ENCODE peak calls at places on chromosomes 2 and 18, in five cellular contexts. One of them, this sample, is unnamed. For H3K4me1 and H3K9me3, the result is how much of the 10 kb centered on the place peaks cover.

GRCh38 chr2:232229917-232230310 is 148.6 kb upstream of the ALPP start:
- DNase-seq in astrocyte: peak
- DNase-seq in right lobe of liver: no peak
- DNase-seq in lower lobe of right lung: no peak
- DNase-seq in stomach: no peak
- DNase-seq in this sample: no peak

GRCh38 chr2:63186331-63186730 is 135.7 kb downstream of the OTX1 start:
- DNase-seq in astrocyte: no peak
- DNase-seq in right lobe of liver: no peak
- DNase-seq in lower lobe of right lung: no peak
- DNase-seq in stomach: no peak
- DNase-seq in this sample: no peak

GRCh38 chr2:200159829-200160781 is 146.4 kb upstream of the SPATS2L start:
- DNase-seq in astrocyte: peak
- DNase-seq in right lobe of liver: no peak
- DNase-seq in lower lobe of right lung: no peak
- DNase-seq in stomach: no peak
- DNase-seq in this sample: no peak

GRCh38 chr18:45856526-45856925 is 31.1 kb downstream of the SIGLEC15 start:
- DNase-seq in astrocyte: peak
- DNase-seq in right lobe of liver: no peak
- DNase-seq in lower lobe of right lung: no peak
- DNase-seq in stomach: no peak
- DNase-seq in this sample: no peak

GRCh38 chr2:236833501-236834186 is 252.0 kb upstream of the COPS8 start:
- DNase-seq in astrocyte: peak
- DNase-seq in right lobe of liver: no peak
- DNase-seq in lower lobe of right lung: no peak
- DNase-seq in stomach: no peak
- DNase-seq in this sample: no peak

GRCh38 chr2:121184248-121184862 is 100.6 kb downstream of the TFCP2L1 start:
- DNase-seq in astrocyte: no peak
- DNase-seq in right lobe of liver: no peak
- DNase-seq in lower lobe of right lung: no peak
- DNase-seq in stomach: peak
- DNase-seq in this sample: no peak

GRCh38 chr2:121650554-121650930 is 1.3 kb upstream of the CLASP1 start:
- DNase-seq in astrocyte: peak
- DNase-seq in right lobe of liver: no peak
- DNase-seq in lower lobe of right lung: no peak
- DNase-seq in stomach: no peak
- DNase-seq in this sample: no peak

GRCh38 chr2:109499549-109499948 is 114.2 kb downstream of the SEPTIN10 start:
- DNase-seq in astrocyte: no peak
- DNase-seq in right lobe of liver: no peak
- DNase-seq in lower lobe of right lung: no peak
- DNase-seq in stomach: peak
- DNase-seq in this sample: no peak

GRCh38 chr2:8125741-8126691 is 555.8 kb upstream of the ID2 start:
- DNase-seq in astrocyte: no peak
- DNase-seq in right lobe of liver: peak
- DNase-seq in lower lobe of right lung: no peak
- DNase-seq in stomach: no peak
- DNase-seq in this sample: no peak

GRCh38 chr2:190607657-190608357 is 41.1 kb upstream of the NAB1 start:
- DNase-seq in astrocyte: peak
- DNase-seq in right lobe of liver: no peak
- DNase-seq in lower lobe of right lung: no peak
- DNase-seq in stomach: no peak
- DNase-seq in this sample: no peak

GRCh38 chr2:120321721-120322284 is 24.1 kb upstream of the INHBB start:
- DNase-seq in astrocyte: no peak
- DNase-seq in right lobe of liver: peak
- DNase-seq in lower lobe of right lung: no peak
- DNase-seq in stomach: no peak
- DNase-seq in this sample: no peak

GRCh38 chr2:239950144-239950920 is 74.8 kb downstream of the NDUFA10 start:
- DNase-seq in astrocyte: no peak
- DNase-seq in right lobe of liver: no peak
- DNase-seq in lower lobe of right lung: peak
- DNase-seq in stomach: no peak
- DNase-seq in this sample: no peak

GRCh38 chr18:50079571-50080295 is 115.2 kb downstream of the MYO5B start:
- DNase-seq in astrocyte: no peak
- DNase-seq in right lobe of liver: peak
- DNase-seq in lower lobe of right lung: peak
- DNase-seq in stomach: peak
- DNase-seq in this sample: peak

GRCh38 chr2:172552547-172553291 is 3.2 kb upstream of the PDK1 start:
- DNase-seq in astrocyte: peak
- DNase-seq in right lobe of liver: no peak
- DNase-seq in lower lobe of right lung: no peak
- DNase-seq in stomach: no peak
- DNase-seq in this sample: no peak

GRCh38 chr2:9310390-9310789 is 103.8 kb downstream of the ASAP2 start:
- DNase-seq in astrocyte: peak
- DNase-seq in right lobe of liver: no peak
- DNase-seq in lower lobe of right lung: no peak
- DNase-seq in stomach: peak
- DNase-seq in this sample: peak

GRCh38 chr2:240482141-240482540 is 46.7 kb downstream of the GPC1 start:
- DNase-seq in astrocyte: no peak
- DNase-seq in right lobe of liver: no peak
- DNase-seq in lower lobe of right lung: peak
- DNase-seq in stomach: no peak
- DNase-seq in this sample: no peak

GRCh38 chr2:202069189-202070050 is 3.6 kb upstream of the KIAA2012 start:
- DNase-seq in astrocyte: no peak
- DNase-seq in right lobe of liver: no peak
- DNase-seq in lower lobe of right lung: no peak
- DNase-seq in stomach: no peak
- DNase-seq in this sample: no peak

GRCh38 chr2:39593439-39594393 is 72.0 kb upstream of the TMEM178A start:
- DNase-seq in astrocyte: peak
- DNase-seq in right lobe of liver: no peak
- DNase-seq in lower lobe of right lung: no peak
- DNase-seq in stomach: peak
- DNase-seq in this sample: peak

GRCh38 chr2:239400000-239400831 is 604 bp downstream of the HDAC4 start:
- DNase-seq in astrocyte: no peak
- DNase-seq in right lobe of liver: no peak
- DNase-seq in lower lobe of right lung: no peak
- DNase-seq in stomach: no peak
- DNase-seq in this sample: no peak

GRCh38 chr18:31591628-31592027 is at the start of gene TTR:
- DNase-seq in astrocyte: no peak
- DNase-seq in right lobe of liver: peak
- DNase-seq in lower lobe of right lung: no peak
- DNase-seq in stomach: peak
- DNase-seq in this sample: no peak

GRCh38 chr2:188322569-188323531 is 31.2 kb downstream of the GULP1 start:
- DNase-seq in astrocyte: peak
- DNase-seq in right lobe of liver: no peak
- DNase-seq in lower lobe of right lung: no peak
- DNase-seq in stomach: no peak
- DNase-seq in this sample: no peak

GRCh38 chr2:9703085-9703641 is 72.4 kb upstream of the YWHAQ start:
- DNase-seq in astrocyte: peak
- DNase-seq in right lobe of liver: no peak
- DNase-seq in lower lobe of right lung: peak
- DNase-seq in stomach: no peak
- DNase-seq in this sample: no peak

GRCh38 chr2:27095745-27096651 is 9.4 kb downstream of the KHK start:
- DNase-seq in astrocyte: no peak
- DNase-seq in right lobe of liver: peak
- DNase-seq in lower lobe of right lung: peak
- DNase-seq in stomach: peak
- DNase-seq in this sample: peak

GRCh38 chr18:63346471-63347183 is 20.4 kb downstream of the KDSR start:
- DNase-seq in astrocyte: peak
- DNase-seq in right lobe of liver: no peak
- DNase-seq in lower lobe of right lung: no peak
- DNase-seq in stomach: no peak
- DNase-seq in this sample: no peak

GRCh38 chr18:2901405-2901989 is 54.7 kb downstream of the EMILIN2 start:
- DNase-seq in astrocyte: no peak
- DNase-seq in right lobe of liver: no peak
- DNase-seq in lower lobe of right lung: no peak
- DNase-seq in stomach: no peak
- DNase-seq in this sample: no peak

GRCh38 chr18:28584726-28585125 is 407.8 kb upstream of the CDH2 start:
- DNase-seq in astrocyte: peak
- DNase-seq in right lobe of liver: no peak
- DNase-seq in lower lobe of right lung: no peak
- DNase-seq in stomach: no peak
- DNase-seq in this sample: no peak

GRCh38 chr18:56307354-56307753 is 331.0 kb downstream of the TXNL1 start:
- DNase-seq in astrocyte: no peak
- DNase-seq in right lobe of liver: no peak
- DNase-seq in lower lobe of right lung: no peak
- DNase-seq in stomach: no peak
- DNase-seq in this sample: no peak

GRCh38 chr2:106195996-106196395 is 1.9 kb upstream of the UXS1 start:
- DNase-seq in astrocyte: no peak
- DNase-seq in right lobe of liver: no peak
- DNase-seq in lower lobe of right lung: no peak
- DNase-seq in stomach: no peak
- DNase-seq in this sample: no peak

GRCh38 chr2:36540986-36541750 is 56.8 kb downstream of the FEZ2 start:
- DNase-seq in astrocyte: no peak
- DNase-seq in right lobe of liver: no peak
- DNase-seq in lower lobe of right lung: no peak
- DNase-seq in stomach: no peak
- DNase-seq in this sample: no peak

GRCh38 chr18:22848618-22849017 is 84.5 kb upstream of the RBBP8 start:
- DNase-seq in astrocyte: peak
- DNase-seq in right lobe of liver: no peak
- DNase-seq in lower lobe of right lung: no peak
- DNase-seq in stomach: no peak
- DNase-seq in this sample: no peak

GRCh38 chr2:101802329-101802728 is 104.8 kb downstream of the MAP4K4 start:
- DNase-seq in astrocyte: no peak
- DNase-seq in right lobe of liver: no peak
- DNase-seq in lower lobe of right lung: peak
- DNase-seq in stomach: peak
- DNase-seq in this sample: no peak
- H3K4me1 ChIP-seq in astrocyte: under half
- H3K4me1 ChIP-seq in right lobe of liver: under half
- H3K4me1 ChIP-seq in lower lobe of right lung: under half
- H3K4me1 ChIP-seq in stomach: half or more
- H3K4me1 ChIP-seq in this sample: half or more

DNA sequence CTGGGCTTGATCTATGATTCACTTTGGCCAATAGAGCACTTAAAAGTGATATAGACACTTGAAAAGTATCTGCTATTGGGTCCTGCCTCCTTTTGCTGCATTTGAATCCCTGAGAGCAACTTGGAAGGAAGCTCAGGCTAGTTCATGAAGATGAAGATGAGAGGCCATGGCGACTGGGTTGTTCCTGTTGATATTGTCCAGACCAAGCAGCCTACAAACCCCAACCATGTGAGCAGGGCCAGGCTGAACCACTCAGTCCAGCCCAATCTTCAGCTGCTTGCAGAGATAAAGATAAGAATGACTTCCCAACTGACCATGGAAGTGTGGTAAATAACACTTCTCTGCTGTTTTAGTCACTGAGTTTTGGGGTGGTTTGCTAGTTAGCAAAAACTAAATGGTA is 417.6 kb downstream of the SOX11 start:
- DNase-seq in astrocyte: no peak
- DNase-seq in right lobe of liver: no peak
- DNase-seq in lower lobe of right lung: no peak
- DNase-seq in stomach: no peak
- DNase-seq in this sample: no peak
- H3K9me3 ChIP-seq in astrocyte: under half
- H3K9me3 ChIP-seq in right lobe of liver: under half
- H3K9me3 ChIP-seq in lower lobe of right lung: under half
- H3K9me3 ChIP-seq in stomach: under half
- H3K9me3 ChIP-seq in this sample: under half

DNA sequence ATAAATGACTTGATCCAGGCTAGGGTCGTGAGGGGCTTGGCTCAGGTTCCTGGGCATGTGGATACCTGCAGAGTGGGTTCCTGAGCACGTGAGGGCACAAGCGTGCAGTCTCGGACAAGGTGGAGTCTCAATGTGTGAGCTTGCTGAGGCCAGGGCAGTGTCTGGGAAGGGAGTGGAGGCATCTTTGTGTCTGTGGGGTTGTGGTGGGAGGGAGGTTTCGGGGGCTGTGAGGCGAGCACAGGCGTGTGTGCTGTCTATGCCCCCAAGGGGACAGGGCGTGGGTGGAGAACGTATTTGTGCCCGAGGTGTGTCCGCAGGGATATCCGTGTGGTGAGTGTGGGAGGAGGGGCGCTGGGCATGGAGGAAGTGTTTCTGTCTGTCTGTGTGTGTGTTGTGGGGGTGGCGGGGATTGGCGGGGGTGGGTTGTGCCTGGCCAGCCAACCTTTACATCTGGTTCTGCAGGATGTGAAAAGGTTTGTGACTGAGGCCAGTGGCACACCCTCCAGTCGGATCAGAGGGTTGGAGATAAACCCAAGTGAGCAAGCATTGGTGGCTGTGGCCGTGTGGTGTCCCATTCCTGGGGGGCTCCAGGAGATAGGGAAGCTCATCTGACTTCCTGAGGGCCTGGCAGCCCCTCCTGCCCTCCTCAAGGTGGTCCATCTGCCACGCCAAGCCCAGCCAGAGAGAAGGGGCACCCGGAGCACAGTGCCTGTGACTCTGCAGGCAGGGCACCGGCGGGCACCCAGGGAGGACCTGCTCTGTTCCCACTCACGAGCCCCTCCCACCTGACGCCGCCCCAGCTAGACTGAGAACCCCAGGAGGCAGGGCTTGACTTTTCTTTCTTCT is 57.1 kb downstream of the ZFP36L2 start:
- DNase-seq in astrocyte: no peak
- DNase-seq in right lobe of liver: no peak
- DNase-seq in lower lobe of right lung: peak
- DNase-seq in stomach: peak
- DNase-seq in this sample: no peak
- H3K4me3 ChIP-seq in astrocyte: peak
- H3K4me3 ChIP-seq in right lobe of liver: no peak
- H3K4me3 ChIP-seq in lower lobe of right lung: peak
- H3K4me3 ChIP-seq in stomach: peak
- H3K4me3 ChIP-seq in this sample: no peak

DNA sequence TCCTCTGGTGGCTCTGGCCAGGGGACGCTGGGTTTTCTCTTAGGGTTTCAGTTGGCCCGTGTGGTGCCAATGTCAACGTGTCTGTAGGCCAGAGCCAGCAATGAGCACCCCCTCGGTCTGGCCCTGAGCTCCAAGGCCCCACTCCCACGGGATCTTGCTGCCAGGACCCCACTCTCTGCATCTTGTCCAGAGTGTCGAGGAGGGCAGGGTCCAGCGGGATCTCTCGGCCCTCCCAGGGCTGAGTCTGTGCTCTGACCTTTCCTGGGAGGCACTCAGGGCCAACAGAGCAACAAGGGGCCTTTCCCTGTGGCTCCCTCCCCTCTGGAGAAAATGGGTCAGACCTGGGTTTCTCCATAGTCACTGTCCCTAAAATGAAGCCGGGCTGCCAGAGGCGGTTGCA is 97.6 kb downstream of the RTP5 start:
- DNase-seq in astrocyte: no peak
- DNase-seq in right lobe of liver: peak
- DNase-seq in lower lobe of right lung: no peak
- DNase-seq in stomach: no peak
- DNase-seq in this sample: no peak
- H3K4me1 ChIP-seq in astrocyte: under half
- H3K4me1 ChIP-seq in right lobe of liver: under half
- H3K4me1 ChIP-seq in lower lobe of right lung: under half
- H3K4me1 ChIP-seq in stomach: under half
- H3K4me1 ChIP-seq in this sample: under half